ENCODE peak calls at places on chromosomes 11 and 22, in seven cellular contexts. One of them, this sample, is unnamed. For H3K9me3, the result is how much of the 10 kb centered on the place peaks cover.

GRCh38 chr11:638616-639323 is 1.7 kb downstream of the DRD4 start:
- DNase-seq in A549: no peak
- DNase-seq in lower lobe of right lung: no peak
- DNase-seq in left ventricle myocardium inferior: no peak
- DNase-seq in PC-3: no peak
- DNase-seq in fibroblast of lung: no peak
- DNase-seq in tibial artery: no peak
- DNase-seq in this sample: no peak

GRCh38 chr11:47248304-47248663 is 330 bp downstream of the ACP2 start:
- DNase-seq in A549: no peak
- DNase-seq in lower lobe of right lung: no peak
- DNase-seq in left ventricle myocardium inferior: no peak
- DNase-seq in PC-3: no peak
- DNase-seq in fibroblast of lung: no peak
- DNase-seq in tibial artery: no peak
- DNase-seq in this sample: no peak

GRCh38 chr11:65292866-65293265 is 21.8 kb upstream of the CDC42EP2 start:
- DNase-seq in A549: no peak
- DNase-seq in lower lobe of right lung: no peak
- DNase-seq in left ventricle myocardium inferior: no peak
- DNase-seq in PC-3: no peak
- DNase-seq in fibroblast of lung: peak
- DNase-seq in tibial artery: no peak
- DNase-seq in this sample: no peak

GRCh38 chr11:95499516-95500135 is 268.6 kb upstream of the SESN3 start:
- DNase-seq in A549: no peak
- DNase-seq in lower lobe of right lung: no peak
- DNase-seq in left ventricle myocardium inferior: no peak
- DNase-seq in PC-3: peak
- DNase-seq in fibroblast of lung: no peak
- DNase-seq in tibial artery: no peak
- DNase-seq in this sample: no peak

GRCh38 chr11:19931768-19932369 is 219.2 kb downstream of the NAV2 start:
- DNase-seq in A549: no peak
- DNase-seq in lower lobe of right lung: no peak
- DNase-seq in left ventricle myocardium inferior: no peak
- DNase-seq in PC-3: no peak
- DNase-seq in fibroblast of lung: no peak
- DNase-seq in tibial artery: no peak
- DNase-seq in this sample: no peak

GRCh38 chr11:62689421-62690183 is at the start of gene LRRN4CL:
- DNase-seq in A549: no peak
- DNase-seq in lower lobe of right lung: no peak
- DNase-seq in left ventricle myocardium inferior: peak
- DNase-seq in PC-3: no peak
- DNase-seq in fibroblast of lung: peak
- DNase-seq in tibial artery: peak
- DNase-seq in this sample: peak

GRCh38 chr22:28148816-28149465 is 229.9 kb upstream of the PITPNB start:
- DNase-seq in A549: no peak
- DNase-seq in lower lobe of right lung: no peak
- DNase-seq in left ventricle myocardium inferior: no peak
- DNase-seq in PC-3: no peak
- DNase-seq in fibroblast of lung: no peak
- DNase-seq in tibial artery: no peak
- DNase-seq in this sample: no peak

GRCh38 chr22:19167106-19167869 is 11.2 kb downstream of the SLC25A1 start:
- DNase-seq in A549: no peak
- DNase-seq in lower lobe of right lung: no peak
- DNase-seq in left ventricle myocardium inferior: no peak
- DNase-seq in PC-3: no peak
- DNase-seq in fibroblast of lung: no peak
- DNase-seq in tibial artery: no peak
- DNase-seq in this sample: no peak

GRCh38 chr22:37138879-37139561 is 10.7 kb downstream of the IL2RB start:
- DNase-seq in A549: no peak
- DNase-seq in lower lobe of right lung: no peak
- DNase-seq in left ventricle myocardium inferior: no peak
- DNase-seq in PC-3: no peak
- DNase-seq in fibroblast of lung: no peak
- DNase-seq in tibial artery: no peak
- DNase-seq in this sample: no peak

GRCh38 chr22:29139965-29140782 is 65.5 kb upstream of the EMID1 start:
- DNase-seq in A549: no peak
- DNase-seq in lower lobe of right lung: no peak
- DNase-seq in left ventricle myocardium inferior: no peak
- DNase-seq in PC-3: no peak
- DNase-seq in fibroblast of lung: peak
- DNase-seq in tibial artery: no peak
- DNase-seq in this sample: no peak

GRCh38 chr11:30760341-30760740 is 174.2 kb upstream of the MPPED2 start:
- DNase-seq in A549: no peak
- DNase-seq in lower lobe of right lung: no peak
- DNase-seq in left ventricle myocardium inferior: no peak
- DNase-seq in PC-3: no peak
- DNase-seq in fibroblast of lung: no peak
- DNase-seq in tibial artery: no peak
- DNase-seq in this sample: no peak

GRCh38 chr11:2533642-2534115 is 88.9 kb downstream of the KCNQ1 start:
- DNase-seq in A549: no peak
- DNase-seq in lower lobe of right lung: peak
- DNase-seq in left ventricle myocardium inferior: peak
- DNase-seq in PC-3: peak
- DNase-seq in fibroblast of lung: peak
- DNase-seq in tibial artery: peak
- DNase-seq in this sample: peak

GRCh38 chr11:27518522-27518921 is 12.0 kb upstream of the LIN7C start:
- DNase-seq in A549: no peak
- DNase-seq in lower lobe of right lung: no peak
- DNase-seq in left ventricle myocardium inferior: no peak
- DNase-seq in PC-3: no peak
- DNase-seq in fibroblast of lung: no peak
- DNase-seq in tibial artery: no peak
- DNase-seq in this sample: no peak

GRCh38 chr22:29877620-29878019 is 5.4 kb upstream of the MTMR3 start:
- DNase-seq in A549: no peak
- DNase-seq in lower lobe of right lung: no peak
- DNase-seq in left ventricle myocardium inferior: no peak
- DNase-seq in PC-3: no peak
- DNase-seq in fibroblast of lung: no peak
- DNase-seq in tibial artery: no peak
- DNase-seq in this sample: no peak

GRCh38 chr11:121497176-121497995 is 44.6 kb upstream of the SORL1-AS1 start:
- DNase-seq in A549: no peak
- DNase-seq in lower lobe of right lung: no peak
- DNase-seq in left ventricle myocardium inferior: no peak
- DNase-seq in PC-3: no peak
- DNase-seq in fibroblast of lung: no peak
- DNase-seq in tibial artery: no peak
- DNase-seq in this sample: no peak

GRCh38 chr11:5686426-5686825 is 1.6 kb upstream of the TRIM5 start:
- DNase-seq in A549: no peak
- DNase-seq in lower lobe of right lung: no peak
- DNase-seq in left ventricle myocardium inferior: no peak
- DNase-seq in PC-3: no peak
- DNase-seq in fibroblast of lung: no peak
- DNase-seq in tibial artery: no peak
- DNase-seq in this sample: no peak

GRCh38 chr11:86291466-86292262 is 10.4 kb upstream of the HIKESHI start:
- DNase-seq in A549: peak
- DNase-seq in lower lobe of right lung: no peak
- DNase-seq in left ventricle myocardium inferior: no peak
- DNase-seq in PC-3: peak
- DNase-seq in fibroblast of lung: peak
- DNase-seq in tibial artery: no peak
- DNase-seq in this sample: peak

GRCh38 chr11:15123849-15124248 is 9.1 kb downstream of the INSC start:
- DNase-seq in A549: peak
- DNase-seq in lower lobe of right lung: no peak
- DNase-seq in left ventricle myocardium inferior: no peak
- DNase-seq in PC-3: peak
- DNase-seq in fibroblast of lung: peak
- DNase-seq in tibial artery: no peak
- DNase-seq in this sample: peak

GRCh38 chr11:45204761-45205160 is 58.3 kb downstream of the PRDM11 start:
- DNase-seq in A549: no peak
- DNase-seq in lower lobe of right lung: no peak
- DNase-seq in left ventricle myocardium inferior: no peak
- DNase-seq in PC-3: no peak
- DNase-seq in fibroblast of lung: no peak
- DNase-seq in tibial artery: no peak
- DNase-seq in this sample: no peak

GRCh38 chr11:12963789-12964536 is 45.2 kb upstream of the RASSF10 start:
- DNase-seq in A549: peak
- DNase-seq in lower lobe of right lung: peak
- DNase-seq in left ventricle myocardium inferior: peak
- DNase-seq in PC-3: peak
- DNase-seq in fibroblast of lung: peak
- DNase-seq in tibial artery: peak
- DNase-seq in this sample: peak

GRCh38 chr11:75151346-75152047 is 590 bp downstream of the SLCO2B1 start:
- DNase-seq in A549: no peak
- DNase-seq in lower lobe of right lung: no peak
- DNase-seq in left ventricle myocardium inferior: no peak
- DNase-seq in PC-3: no peak
- DNase-seq in fibroblast of lung: no peak
- DNase-seq in tibial artery: no peak
- DNase-seq in this sample: no peak
- H3K4me3 ChIP-seq in A549: no peak
- H3K4me3 ChIP-seq in lower lobe of right lung: peak
- H3K4me3 ChIP-seq in left ventricle myocardium inferior: peak
- H3K4me3 ChIP-seq in PC-3: no peak
- H3K4me3 ChIP-seq in fibroblast of lung: no peak
- H3K4me3 ChIP-seq in tibial artery: peak
- H3K4me3 ChIP-seq in this sample: no peak

GRCh38 chr22:49400866-49401598 is 426.6 kb downstream of the BRD1 start:
- DNase-seq in A549: no peak
- DNase-seq in lower lobe of right lung: peak
- DNase-seq in left ventricle myocardium inferior: no peak
- DNase-seq in PC-3: no peak
- DNase-seq in fibroblast of lung: no peak
- DNase-seq in tibial artery: no peak
- DNase-seq in this sample: no peak

GRCh38 chr22:49398646-49399045 is 429.0 kb downstream of the BRD1 start:
- DNase-seq in A549: no peak
- DNase-seq in lower lobe of right lung: no peak
- DNase-seq in left ventricle myocardium inferior: no peak
- DNase-seq in PC-3: no peak
- DNase-seq in fibroblast of lung: no peak
- DNase-seq in tibial artery: no peak
- DNase-seq in this sample: no peak

GRCh38 chr22:49402169-49402568 is 425.5 kb downstream of the BRD1 start:
- DNase-seq in A549: no peak
- DNase-seq in lower lobe of right lung: peak
- DNase-seq in left ventricle myocardium inferior: no peak
- DNase-seq in PC-3: no peak
- DNase-seq in fibroblast of lung: no peak
- DNase-seq in tibial artery: no peak
- DNase-seq in this sample: no peak

GRCh38 chr22:49398115-49398514 is 429.6 kb downstream of the BRD1 start:
- DNase-seq in A549: no peak
- DNase-seq in lower lobe of right lung: peak
- DNase-seq in left ventricle myocardium inferior: no peak
- DNase-seq in PC-3: no peak
- DNase-seq in fibroblast of lung: no peak
- DNase-seq in tibial artery: no peak
- DNase-seq in this sample: no peak

DNA sequence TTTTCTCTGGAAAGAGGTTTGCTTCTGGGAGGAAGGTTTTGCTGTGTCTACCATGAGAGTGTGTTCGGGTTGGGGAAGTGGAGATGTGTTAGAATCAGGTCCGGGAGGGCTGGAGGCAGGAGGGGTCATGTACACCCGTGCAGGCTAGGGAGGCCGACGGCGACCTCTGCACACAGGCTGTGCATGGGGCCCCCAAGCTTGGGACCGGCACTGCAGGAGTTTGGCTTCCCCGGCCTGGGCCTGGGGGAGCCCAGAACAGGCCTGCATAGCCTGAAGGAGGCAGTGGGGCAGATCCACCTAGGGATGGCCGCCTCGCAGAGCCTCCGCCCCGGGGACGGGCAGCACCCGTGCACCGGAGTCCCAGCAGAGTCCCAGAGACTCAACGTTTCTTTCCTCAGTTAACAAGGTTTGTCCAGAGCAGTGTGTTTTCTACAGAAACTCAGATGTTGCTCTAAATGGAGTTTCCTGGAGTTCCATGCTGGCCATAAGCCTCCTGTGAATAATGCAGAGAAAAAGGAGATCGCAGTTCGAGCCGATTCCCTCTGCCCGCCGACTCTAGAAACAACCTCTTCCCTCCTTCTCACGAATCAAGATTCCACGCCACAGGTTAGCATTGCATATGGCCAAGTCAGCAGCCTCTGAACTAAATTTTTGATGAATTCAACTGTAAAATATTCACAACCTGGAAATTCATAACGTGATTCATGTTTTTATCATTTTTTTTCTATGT is 427.4 kb downstream of the BRD1 start:
- DNase-seq in A549: no peak
- DNase-seq in lower lobe of right lung: peak
- DNase-seq in left ventricle myocardium inferior: no peak
- DNase-seq in PC-3: peak
- DNase-seq in fibroblast of lung: no peak
- DNase-seq in tibial artery: no peak
- DNase-seq in this sample: no peak
- H3K9me3 ChIP-seq in A549: under half
- H3K9me3 ChIP-seq in lower lobe of right lung: under half
- H3K9me3 ChIP-seq in left ventricle myocardium inferior: under half
- H3K9me3 ChIP-seq in PC-3: under half
- H3K9me3 ChIP-seq in fibroblast of lung: under half
- H3K9me3 ChIP-seq in tibial artery: under half
- H3K9me3 ChIP-seq in this sample: under half

GRCh38 chr22:50575426-50575941 is 2.7 kb downstream of the CPT1B start:
- DNase-seq in A549: no peak
- DNase-seq in lower lobe of right lung: no peak
- DNase-seq in left ventricle myocardium inferior: no peak
- DNase-seq in PC-3: no peak
- DNase-seq in fibroblast of lung: no peak
- DNase-seq in tibial artery: no peak
- DNase-seq in this sample: no peak
- H3K4me3 ChIP-seq in A549: no peak
- H3K4me3 ChIP-seq in lower lobe of right lung: no peak
- H3K4me3 ChIP-seq in left ventricle myocardium inferior: peak
- H3K4me3 ChIP-seq in PC-3: no peak
- H3K4me3 ChIP-seq in fibroblast of lung: no peak
- H3K4me3 ChIP-seq in tibial artery: no peak
- H3K4me3 ChIP-seq in this sample: no peak

DNA sequence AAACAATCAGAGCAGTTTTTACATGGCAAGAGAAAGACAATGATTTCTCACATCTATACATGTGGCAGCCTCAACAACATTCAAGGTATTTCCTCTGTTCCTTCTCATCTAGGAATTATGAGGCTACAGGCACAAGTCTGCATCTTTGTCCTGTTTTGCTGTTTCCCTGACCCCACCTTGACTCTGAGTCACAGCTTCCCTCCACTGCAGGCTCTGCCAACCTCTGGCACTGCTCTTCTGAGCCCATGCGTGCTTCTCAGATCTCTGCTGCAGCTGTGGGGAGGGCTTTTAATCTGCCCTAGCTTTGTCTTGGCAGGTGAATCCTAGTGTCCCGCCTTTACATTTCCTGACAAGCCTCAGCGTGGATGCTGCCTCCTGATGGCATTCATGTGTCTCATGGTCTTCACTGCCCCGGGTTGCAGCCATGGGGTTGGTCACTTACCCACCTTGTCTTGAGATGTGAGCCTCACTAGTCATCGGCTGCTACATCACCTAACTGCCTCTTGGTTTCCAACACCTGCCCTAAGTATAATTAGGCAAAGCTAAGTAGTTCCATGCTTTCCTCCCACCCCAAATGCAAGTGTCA is 578.5 kb downstream of the TBC1D22A start:
- DNase-seq in A549: peak
- DNase-seq in lower lobe of right lung: no peak
- DNase-seq in left ventricle myocardium inferior: no peak
- DNase-seq in PC-3: peak
- DNase-seq in fibroblast of lung: no peak
- DNase-seq in tibial artery: no peak
- DNase-seq in this sample: peak
- H3K9me3 ChIP-seq in A549: under half
- H3K9me3 ChIP-seq in lower lobe of right lung: under half
- H3K9me3 ChIP-seq in left ventricle myocardium inferior: under half
- H3K9me3 ChIP-seq in PC-3: under half
- H3K9me3 ChIP-seq in fibroblast of lung: under half
- H3K9me3 ChIP-seq in tibial artery: under half
- H3K9me3 ChIP-seq in this sample: under half